ENCODE peak calls at places on chromosomes 13 and 19, in nine cellular contexts. P is psoas muscle, T is fibroblast of villous mesenchyme, O is dorsolateral prefrontal cortex, W is fibroblast of lung, A is AG09309, Y is tibial artery, V is lower lobe of right lung, D is mucosa of descending colon. C is an unnamed sample.

GRCh38 chr19:48445606-48446481 is at the start of gene GRWD1:
- DNase-seq in P (peak), Y (peak), T (peak), A (peak), O (peak), W (peak), V (peak), D (peak), C (peak)

GRCh38 chr19:53328967-53329366 is 4.6 kb upstream of the ZNF845 start:
- DNase-seq in T (peak), W (peak), V (peak), D (no peak), Y (peak), P (peak), A (no peak), O (no peak), C (peak)

GRCh38 chr19:40686882-40687524 is 3.4 kb downstream of the NUMBL start:
- DNase-seq in P (no peak), D (no peak), V (no peak), O (no peak), W (no peak), Y (no peak), A (no peak), T (no peak), C (no peak)

GRCh38 chr13:113474179-113474578 is 16.3 kb downstream of the DCUN1D2 start:
- DNase-seq in A (no peak), V (peak), D (no peak), P (no peak), T (peak), Y (no peak), W (peak), O (no peak), C (peak)

GRCh38 chr13:46071590-46072249 is 19.2 kb upstream of the ZC3H13 start:
- DNase-seq in P (no peak), T (no peak), A (no peak), D (no peak), O (no peak), V (no peak), W (no peak), Y (no peak), C (no peak)

GRCh38 chr19:17881701-17882100 is 10.0 kb downstream of the SLC5A5 start:
- DNase-seq in D (no peak), P (no peak), A (no peak), W (no peak), Y (no peak), V (no peak), T (no peak), O (no peak), C (no peak)

GRCh38 chr13:26867451-26868067 is 107.0 kb upstream of the GPR12 start:
- DNase-seq in O (no peak), T (peak), P (no peak), D (no peak), Y (no peak), A (no peak), V (no peak), W (peak), C (peak)

GRCh38 chr19:52991021-52991420 is 22.7 kb upstream of the ERVV-1 start:
- DNase-seq in T (peak), O (no peak), V (no peak), W (no peak), D (no peak), P (no peak), Y (no peak), A (no peak), C (peak)

GRCh38 chr13:42377640-42378382 is 105.9 kb downstream of the AKAP11 start:
- DNase-seq in V (no peak), O (no peak), P (no peak), D (no peak), Y (no peak), T (no peak), A (no peak), W (no peak), C (no peak)

GRCh38 chr19:49491030-49491803 is 3.8 kb downstream of the RPL13A start:
- DNase-seq in A (no peak), O (no peak), D (no peak), P (no peak), Y (no peak), W (no peak), T (no peak), V (no peak), C (no peak)

GRCh38 chr13:72542241-72542640 is 185.2 kb downstream of the MZT1 start:
- DNase-seq in D (no peak), V (no peak), Y (no peak), W (no peak), A (no peak), P (no peak), T (no peak), O (no peak), C (no peak)

GRCh38 chr19:50046649-50047503 is 21.1 kb downstream of the ZNF473 start:
- DNase-seq in Y (no peak), D (no peak), A (no peak), P (peak), T (peak), V (peak), O (peak), W (peak), C (no peak)

GRCh38 chr19:4229179-4229931 is at the start of gene EBI3:
- DNase-seq in Y (no peak), W (peak), A (no peak), T (peak), V (no peak), O (peak), P (no peak), D (peak), C (peak)

GRCh38 chr13:39605677-39606320 is 2.8 kb upstream of the LHFPL6 start:
- DNase-seq in V (no peak), O (no peak), A (no peak), D (no peak), T (no peak), W (no peak), Y (no peak), P (no peak), C (no peak)

GRCh38 chr13:40676007-40676406 is 9.6 kb upstream of the FOXO1 start:
- DNase-seq in O (no peak), Y (no peak), T (no peak), W (no peak), D (no peak), V (no peak), A (no peak), P (no peak), C (no peak)

GRCh38 chr13:49093376-49093775 is 117.7 kb downstream of the FNDC3A start:
- DNase-seq in P (no peak), D (no peak), V (no peak), O (no peak), T (no peak), W (no peak), A (no peak), Y (no peak), C (no peak)

GRCh38 chr19:12801466-12802266 is at the start of the genes PRDX2 and THSD8:
- DNase-seq in W (peak), T (peak), Y (peak), O (peak), A (no peak), P (peak), V (peak), D (peak), C (peak)

GRCh38 chr13:71867101-71867814 is at the start of gene DACH1:
- DNase-seq in D (peak), T (peak), Y (no peak), A (no peak), P (peak), O (no peak), V (peak), W (peak), C (peak)

GRCh38 chr13:46648166-46648607 is 95.2 kb downstream of the LRCH1 start:
- DNase-seq in A (no peak), V (no peak), Y (no peak), O (no peak), P (no peak), T (peak), W (peak), D (peak), C (peak)

GRCh38 chr19:17931532-17932191 is 1.2 kb upstream of the CCDC124 start:
- DNase-seq in D (no peak), W (no peak), T (no peak), O (no peak), V (peak), A (no peak), P (no peak), Y (no peak), C (no peak)

GRCh38 chr13:97435794-97436193 is 1.8 kb downstream of the RAP2A start:
- DNase-seq in V (no peak), O (no peak), P (no peak), T (peak), W (peak), Y (no peak), A (no peak), D (no peak), C (peak)

GRCh38 chr19:42303101-42303464 is 659 bp upstream of the PAFAH1B3 start:
- DNase-seq in V (no peak), W (no peak), Y (no peak), D (no peak), O (no peak), P (no peak), A (no peak), T (no peak), C (no peak)

GRCh38 chr13:24982333-24982999 is 113.5 kb upstream of the PABPC3 start:
- DNase-seq in A (no peak), P (no peak), O (no peak), D (peak), W (no peak), Y (no peak), T (no peak), V (no peak), C (no peak)

GRCh38 chr19:18086590-18087138 is at the start of gene IL12RB1:
- DNase-seq in O (no peak), T (peak), D (no peak), V (peak), Y (no peak), A (no peak), P (no peak), W (no peak), C (no peak)

GRCh38 chr13:80962855-80963254 is 621.9 kb upstream of the SPRY2 start:
- DNase-seq in W (peak), V (no peak), O (no peak), A (no peak), D (no peak), T (no peak), P (no peak), Y (no peak), C (peak)

GRCh38 chr13:106133025-106133424 is 402.4 kb downstream of the EFNB2 start:
- DNase-seq in T (peak), D (no peak), V (no peak), W (peak), Y (no peak), A (peak), P (no peak), O (no peak), C (peak)

GRCh38 chr13:75705395-75705794 is 69.3 kb downstream of the LMO7 start:
- DNase-seq in P (no peak), Y (no peak), V (no peak), T (peak), W (peak), D (no peak), O (no peak), A (peak), C (peak)

GRCh38 chr13:50393641-50394040 is 378.4 kb downstream of the KCNRG start:
- DNase-seq in V (no peak), P (no peak), W (no peak), A (no peak), D (no peak), O (no peak), Y (no peak), T (no peak), C (peak)

GRCh38 chr13:70385852-70386251 is 277.6 kb upstream of the KLHL1 start:
- DNase-seq in O (no peak), D (peak), A (no peak), W (no peak), V (no peak), Y (no peak), T (no peak), P (no peak), C (no peak)

GRCh38 chr19:49403404-49404187 is 15.5 kb downstream of the KASH5 start:
- DNase-seq in V (no peak), W (no peak), T (no peak), D (no peak), P (no peak), A (no peak), Y (no peak), O (no peak), C (no peak)

GRCh38 chr19:4088975-4089374 is 22.3 kb upstream of the ZBTB7A start:
- DNase-seq in A (no peak), D (no peak), T (no peak), O (no peak), Y (no peak), W (no peak), V (no peak), P (no peak), C (no peak)

GRCh38 chr13:95956589-95957148 is 96.5 kb downstream of the UGGT2 start:
- DNase-seq in O (no peak), P (no peak), Y (no peak), D (no peak), T (peak), W (peak), V (no peak), A (no peak), C (peak)

GRCh38 chr19:5804516-5805464 is at the start of gene NRTN:
- DNase-seq in A (no peak), T (no peak), D (no peak), V (no peak), P (no peak), O (no peak), W (no peak), Y (no peak), C (no peak)

GRCh38 chr13:33110386-33110712 is 94.1 kb downstream of the KL start:
- DNase-seq in V (no peak), T (no peak), Y (no peak), D (no peak), A (no peak), O (no peak), P (no peak), W (no peak), C (no peak)

GRCh38 chr13:33109319-33109718 is 93.1 kb downstream of the KL start:
- DNase-seq in O (no peak), W (peak), Y (no peak), A (no peak), V (no peak), D (no peak), P (no peak), T (peak), C (peak)

GRCh38 chr13:33109801-33110200 is 93.6 kb downstream of the KL start:
- DNase-seq in A (no peak), T (no peak), O (no peak), V (no peak), D (no peak), W (no peak), Y (no peak), P (no peak), C (peak)

GRCh38 chr13:33107403-33107760 is 91.2 kb downstream of the KL start:
- DNase-seq in P (no peak), W (no peak), A (no peak), O (no peak), T (no peak), Y (no peak), V (no peak), D (no peak), C (no peak)

GRCh38 chr13:33108620-33109019 is 92.4 kb downstream of the KL start:
- DNase-seq in D (no peak), O (no peak), W (peak), Y (no peak), P (no peak), T (no peak), A (no peak), V (no peak), C (peak)
- H3K4me3 ChIP-seq in D (no peak), O (no peak), W (no peak), Y (no peak), P (no peak), T (no peak), A (no peak), V (no peak), C (no peak)

DNA sequence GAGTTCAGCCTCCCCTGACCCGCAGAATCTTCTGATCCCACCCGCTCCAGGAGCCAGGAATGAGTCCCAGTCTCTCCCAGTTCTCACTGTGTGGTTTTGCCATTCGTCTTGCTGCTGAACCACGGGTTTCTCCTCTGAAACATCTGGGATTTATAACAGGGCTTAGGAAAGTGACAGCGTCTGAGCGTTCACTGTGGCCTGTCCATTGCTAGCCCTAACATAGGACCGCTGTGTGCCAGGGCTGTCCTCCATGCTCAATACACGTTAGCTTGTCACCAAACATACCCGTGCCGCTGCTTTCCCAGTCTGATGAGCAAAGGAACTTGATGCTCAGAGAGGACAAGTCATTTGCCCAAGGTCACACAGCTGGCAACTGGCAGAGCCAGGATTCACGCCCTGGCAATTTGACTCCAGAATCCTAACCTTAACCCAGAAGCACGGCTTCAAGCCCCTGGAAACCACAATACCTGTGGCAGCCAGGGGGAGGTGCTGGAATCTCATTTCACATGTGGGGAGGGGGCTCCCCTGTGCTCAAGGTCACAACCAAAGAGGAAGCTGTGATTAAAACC is 1.1 kb upstream of the APOE start:
- DNase-seq in D (no peak), P (no peak), W (no peak), T (peak), O (no peak), A (no peak), V (no peak), Y (no peak), C (no peak)
- TF ChIP-seq CTCF in D (no peak), P (peak), W (no peak), T (peak), O (no peak), A (peak), V (no peak), Y (no peak), C (peak)

GRCh38 chr19:55646889-55647731 is 902 bp upstream of the CCDC106 start:
- DNase-seq in A (no peak), T (no peak), D (no peak), P (peak), Y (no peak), V (no peak), O (no peak), W (no peak), C (no peak)
- H3K4me3 ChIP-seq in A (peak), T (peak), D (no peak), P (peak), Y (peak), V (peak), O (peak), W (peak), C (peak)

DNA sequence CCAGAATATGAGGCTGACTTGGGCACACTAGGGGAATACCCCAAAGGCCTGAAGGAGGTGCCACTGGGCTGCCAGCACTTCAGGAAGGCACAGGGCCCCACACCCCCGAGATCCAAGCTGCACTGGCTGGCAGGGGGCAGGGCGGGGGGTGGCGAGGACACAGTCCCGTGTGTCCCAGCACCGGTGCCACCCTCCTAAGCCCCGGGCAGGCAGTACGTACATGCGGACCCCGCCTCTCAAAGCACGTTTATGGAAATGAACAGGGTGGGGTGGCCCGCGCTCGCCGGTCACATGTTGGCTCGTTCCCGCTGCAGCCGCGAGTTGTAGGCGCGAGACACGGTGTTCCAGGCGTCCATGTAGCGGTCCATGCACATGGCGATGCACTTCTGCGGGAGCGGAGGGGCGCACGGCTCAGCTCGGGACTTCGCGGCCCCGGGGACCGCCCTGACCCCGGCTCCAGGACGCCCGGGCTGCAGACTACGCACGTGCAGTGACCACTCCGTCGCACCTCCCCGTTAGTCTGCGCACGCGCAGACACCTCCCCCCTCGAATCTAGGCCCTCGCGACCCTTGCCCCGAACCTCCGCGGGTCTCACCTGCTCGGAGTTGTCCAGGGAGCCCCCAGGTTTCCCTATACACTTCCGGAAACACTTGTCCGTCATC is 594 bp downstream of the TIMM13 start:
- DNase-seq in P (peak), W (peak), D (peak), Y (no peak), T (peak), V (peak), O (no peak), A (no peak), C (peak)
- TF ChIP-seq CTCF in P (no peak), W (no peak), D (no peak), Y (no peak), T (no peak), V (no peak), O (no peak), A (no peak), C (no peak)

DNA sequence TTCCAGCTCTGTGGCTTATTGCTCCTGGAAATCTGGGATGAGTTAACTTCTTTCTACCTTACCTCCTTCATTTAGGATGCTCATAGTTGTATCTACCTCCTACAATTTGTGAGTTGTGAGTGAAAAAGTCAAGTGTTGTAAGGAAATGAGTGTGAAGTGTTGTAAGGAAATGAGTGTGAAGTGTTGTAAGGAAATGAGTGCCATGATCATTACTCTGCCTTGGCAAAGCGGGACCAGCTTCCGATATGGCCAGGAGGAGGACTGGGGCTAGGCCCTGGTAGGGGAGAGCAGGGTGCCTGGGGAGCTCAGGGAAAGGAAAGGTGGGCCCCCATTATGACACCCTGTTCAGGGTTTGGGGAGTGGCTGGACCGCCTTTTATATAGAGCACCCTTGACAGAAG is 435.2 kb downstream of the FGF9 start:
- DNase-seq in A (no peak), P (no peak), Y (no peak), V (no peak), O (no peak), W (no peak), T (no peak), D (no peak), C (no peak)
- H3K4me3 ChIP-seq in A (no peak), P (no peak), Y (no peak), V (no peak), O (no peak), W (no peak), T (no peak), D (no peak), C (no peak)

DNA sequence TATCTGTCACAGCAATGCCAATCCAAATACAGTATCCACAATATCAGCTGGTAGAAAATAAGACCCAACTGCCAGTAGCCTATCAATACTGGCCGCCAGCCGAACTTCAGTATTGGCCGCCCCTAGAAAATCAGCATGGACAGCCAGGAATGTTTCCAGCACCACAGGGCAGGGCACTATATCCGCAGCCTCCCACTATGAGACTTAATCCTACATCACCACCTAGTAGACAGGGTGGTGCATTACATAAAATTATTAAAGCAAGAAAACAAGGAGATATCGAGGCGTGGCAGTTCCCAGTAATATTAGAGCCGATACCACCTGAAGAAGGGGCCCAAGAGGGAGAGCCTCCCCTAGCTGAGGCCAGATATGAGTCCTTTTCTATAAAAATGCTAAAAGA is 111.3 kb downstream of the ZNF486 start:
- DNase-seq in W (no peak), A (no peak), P (no peak), Y (no peak), O (no peak), T (peak), V (no peak), D (no peak), C (no peak)
- TF ChIP-seq CTCF in W (no peak), A (no peak), P (no peak), Y (no peak), O (no peak), T (peak), V (no peak), D (no peak), C (no peak)